ENCODE peak calls at places on chromosome 1, in eight cellular contexts. D is mammary epithelial cell, F is brain microvascular endothelial cell, Z is heart left ventricle, C is ovary, N is OCI-LY7, P is HCT116, K is HFF-Myc. S is an unnamed sample.

GRCh38 chr1:237864338-237865244 is 26.1 kb downstream of the ZP4 start:
- DNase-seq in P (no peak), F (peak; percentile 18), K (no peak), N (no peak), Z (peak; percentile 75), C (peak; percentile 58), D (peak; percentile 31), S (no peak)

GRCh38 chr1:219751870-219752269 is 139.0 kb upstream of the ZC3H11B start:
- DNase-seq in C (no peak), F (no peak), D (no peak), P (no peak), N (no peak), K (no peak), Z (peak; percentile 31), S (no peak)

GRCh38 chr1:95562230-95562629 is 328.2 kb downstream of the RWDD3 start:
- DNase-seq in Z (no peak), N (no peak), C (no peak), K (no peak), F (no peak), D (peak; percentile 52), P (no peak), S (no peak)

GRCh38 chr1:53048960-53049573 is 12.9 kb upstream of the PODN start:
- DNase-seq in D (no peak), Z (peak; percentile 63), F (no peak), P (no peak), N (no peak), C (no peak), K (no peak), S (no peak)

GRCh38 chr1:212595787-212596714 is 12.5 kb upstream of the ATF3 start:
- DNase-seq in K (peak; percentile 93), P (peak; percentile 68), C (no peak), N (peak; percentile 30), F (peak; percentile 95), Z (no peak), D (peak; percentile 98), S (peak; percentile 83)

GRCh38 chr1:56569661-56570060 is 9.7 kb downstream of the PLPP3 start:
- DNase-seq in N (no peak), K (no peak), P (no peak), C (no peak), D (peak; percentile 18), Z (no peak), F (no peak), S (no peak)

GRCh38 chr1:57404914-57405313 is 18.9 kb downstream of the DAB1 start:
- DNase-seq in P (no peak), C (no peak), K (no peak), D (no peak), Z (no peak), N (no peak), F (no peak), S (no peak)

GRCh38 chr1:224607220-224608148 is 8.6 kb upstream of the CNIH3 start:
- DNase-seq in P (no peak), Z (no peak), D (no peak), C (no peak), N (no peak), K (no peak), F (no peak), S (no peak)

GRCh38 chr1:100065183-100065968 is 67.4 kb downstream of the SASS6 start:
- DNase-seq in Z (no peak), K (no peak), C (no peak), P (no peak), N (no peak), F (no peak), D (no peak), S (no peak)

GRCh38 chr1:45843474-45843905 is 40.1 kb downstream of the MAST2 start:
- DNase-seq in N (peak; percentile 61), Z (no peak), C (no peak), D (no peak), K (no peak), P (no peak), F (no peak), S (peak; percentile 27)
- TF ChIP-seq CTCF in N (peak; percentile 87), Z (no peak), C (no peak), D (peak; percentile 9), K (no peak), P (no peak), F (no peak), S (peak; percentile 26)

GRCh38 chr1:90726716-90727480 is 9.8 kb upstream of the BARHL2 start:
- DNase-seq in N (no peak), D (no peak), C (no peak), F (no peak), P (no peak), Z (no peak), K (no peak), S (no peak)

GRCh38 chr1:90724926-90725325 is 7.8 kb upstream of the BARHL2 start:
- DNase-seq in P (no peak), F (no peak), C (no peak), Z (no peak), D (no peak), K (no peak), N (no peak), S (no peak)

GRCh38 chr1:90725341-90725960 is 8.3 kb upstream of the BARHL2 start:
- DNase-seq in K (no peak), D (no peak), F (no peak), Z (no peak), C (no peak), P (no peak), N (no peak), S (no peak)

GRCh38 chr1:90724361-90724760 is 7.3 kb upstream of the BARHL2 start:
- DNase-seq in N (no peak), C (no peak), P (no peak), D (no peak), K (no peak), F (no peak), Z (no peak), S (no peak)

DNA sequence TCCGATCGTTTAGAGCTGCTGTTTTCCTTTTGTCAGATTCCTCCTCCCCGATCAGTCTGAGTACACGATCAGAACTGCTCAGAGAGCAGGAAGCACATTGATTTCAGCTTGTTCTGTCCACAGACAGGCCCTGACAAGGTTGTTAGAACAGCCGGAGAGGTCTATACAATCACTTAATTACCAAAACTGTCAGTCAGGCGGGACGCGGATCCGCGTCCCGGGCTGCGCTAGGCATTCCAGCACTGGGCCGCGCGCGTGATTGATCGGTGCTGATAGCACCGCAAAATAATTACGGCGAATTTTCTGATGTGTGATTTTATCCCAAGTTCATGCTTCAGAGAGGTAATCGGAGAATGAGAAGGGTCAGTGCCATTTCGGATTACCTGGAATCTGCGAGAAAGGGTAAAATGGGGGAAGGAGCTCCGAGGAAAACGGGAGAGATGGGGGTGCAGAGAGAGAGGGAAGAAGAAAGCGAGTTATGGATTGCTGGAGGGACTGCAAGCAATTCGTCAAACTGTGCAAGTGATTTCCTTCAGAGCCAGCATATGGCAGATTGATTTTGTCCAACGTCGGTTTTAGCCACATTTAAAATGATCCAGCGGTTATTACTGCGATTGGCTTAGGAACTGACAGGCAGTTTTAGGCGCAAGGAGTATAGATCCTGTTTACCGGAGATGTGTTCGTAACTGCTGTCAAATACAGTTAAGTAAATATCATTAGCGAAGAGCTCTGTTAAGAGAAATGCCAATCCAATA is 9.0 kb upstream of the BARHL2 start:
- DNase-seq in K (no peak), C (no peak), N (no peak), D (peak; percentile 6), F (no peak), P (no peak), Z (no peak), S (no peak)
- H3K4me3 ChIP-seq in K (no peak overlapping the region), C (no peak overlapping the region), N (no peak overlapping the region), D (peak overlapping the region; percentile 22), F (no peak overlapping the region), P (no peak overlapping the region), Z (peak overlapping the region; percentile 15), S (no peak overlapping the region)

DNA sequence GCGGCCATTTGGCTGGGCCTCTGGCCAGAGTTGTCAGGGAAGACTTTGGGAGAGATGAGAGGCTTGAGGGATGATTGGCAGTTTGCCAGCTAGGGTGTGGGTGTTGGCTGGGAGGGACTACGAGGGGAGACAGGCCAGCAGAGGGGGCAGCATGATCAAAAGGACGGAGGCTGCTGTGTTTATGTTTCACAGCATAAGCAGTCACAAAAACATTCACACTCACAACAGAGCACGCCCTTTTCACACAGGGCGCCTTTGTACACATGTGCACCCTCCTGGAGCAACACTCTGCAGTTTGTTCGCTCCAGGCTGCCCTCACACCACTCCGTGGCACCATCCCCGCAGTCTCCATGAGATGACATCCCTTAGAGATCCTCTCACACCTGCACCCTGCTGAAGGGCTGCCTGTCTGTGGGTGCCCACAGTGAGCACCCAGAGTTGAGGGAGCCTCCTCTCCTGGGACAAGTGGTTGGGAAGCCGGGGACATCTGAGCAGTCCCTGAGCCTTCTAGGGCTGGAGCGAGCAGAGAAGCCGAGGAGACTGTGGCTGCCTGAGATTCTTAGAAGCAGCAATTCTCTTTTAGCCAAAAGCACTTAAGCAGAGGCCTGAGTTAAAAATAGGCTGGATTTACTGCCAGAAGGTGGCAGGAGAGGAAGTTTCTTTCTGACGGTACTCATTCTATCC is 15.4 kb downstream of the EFNA3 start:
- DNase-seq in F (no peak), N (peak; percentile 48), D (peak; percentile 54), C (peak; percentile 70), K (peak; percentile 38), Z (no peak), P (peak; percentile 35), S (peak; percentile 21)
- TF ChIP-seq CTCF in F (peak; percentile 58), N (peak; percentile 60), D (peak; percentile 46), C (no peak), K (peak; percentile 30), Z (peak; percentile 6), P (peak; percentile 46), S (peak; percentile 51)

GRCh38 chr1:77940921-77941570 is 37.8 kb downstream of the FUBP1 start:
- DNase-seq in K (no peak), F (no peak), D (no peak), C (no peak), Z (no peak), P (no peak), N (no peak), S (no peak)

GRCh38 chr1:77942400-77943140 is 36.3 kb downstream of the FUBP1 start:
- DNase-seq in P (no peak), F (no peak), Z (no peak), C (no peak), D (no peak), N (no peak), K (no peak), S (no peak)

DNA sequence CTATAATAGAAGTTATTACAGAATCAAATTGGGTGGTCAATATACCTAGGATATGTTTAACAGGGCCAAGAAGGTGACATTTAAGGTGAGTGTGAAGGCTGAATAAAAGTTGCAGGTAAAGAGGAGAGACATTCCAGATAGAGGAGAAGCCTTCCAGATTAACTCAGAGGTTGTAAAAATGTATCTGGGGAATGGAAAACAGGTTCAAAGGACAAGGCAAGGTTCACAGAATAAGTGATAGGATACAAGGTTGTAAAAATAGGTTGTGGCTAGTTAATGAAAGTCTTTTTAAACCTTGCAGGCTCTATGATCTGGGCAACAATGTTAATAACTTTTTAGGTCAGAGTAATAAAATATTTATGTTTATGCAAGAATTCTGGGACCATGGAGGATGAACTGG is 40.2 kb downstream of the FUBP1 start:
- DNase-seq in Z (no peak), F (no peak), D (no peak), K (no peak), N (no peak), C (no peak), P (no peak), S (no peak)
- H3K4me3 ChIP-seq in Z (no peak overlapping the region), F (no peak overlapping the region), D (no peak overlapping the region), K (no peak overlapping the region), N (no peak overlapping the region), C (no peak overlapping the region), P (no peak overlapping the region), S (no peak overlapping the region)